ENCODE peak calls at places on chromosome 19, in six cellular contexts. U is brain microvascular endothelial cell, I is bronchial epithelial cell, F is BE2C, T is upper lobe of right lung, W is AG10803. E is an unnamed sample.

GRCh38 chr19:55173717-55174409 is 6.2 kb downstream of the SYT5 start:
- DNase-seq in U (peak), I (peak), F (peak), T (peak), W (peak), E (no peak)

GRCh38 chr19:54324071-54324470 is 11.1 kb upstream of the LILRA5 start:
- DNase-seq in U (no peak), I (no peak), F (no peak), T (no peak), W (no peak), E (no peak)

GRCh38 chr19:12155324-12155723 is 1.2 kb downstream of the ZNF625 start:
- DNase-seq in U (no peak), I (no peak), F (no peak), T (no peak), W (no peak), E (no peak)

GRCh38 chr19:14381689-14382474 is 638 bp downstream of the ADGRE5 start:
- DNase-seq in U (peak), I (peak), F (no peak), T (no peak), W (peak), E (no peak)

GRCh38 chr19:44576843-44577565 is 36.4 kb upstream of the IGSF23 start:
- DNase-seq in U (peak), I (peak), F (peak), T (no peak), W (peak), E (no peak)

GRCh38 chr19:3054265-3054971 is 7.9 kb downstream of the TLE5 start:
- DNase-seq in U (no peak), I (no peak), F (no peak), T (no peak), W (no peak), E (no peak)

GRCh38 chr19:12380444-12380737 is 14.9 kb upstream of the ZNF442 start:
- DNase-seq in U (no peak), I (no peak), F (no peak), T (no peak), W (no peak), E (no peak)

GRCh38 chr19:13172335-13173128 is 22.3 kb downstream of the IER2 start:
- DNase-seq in U (peak), I (peak), F (peak), T (peak), W (peak), E (no peak)

GRCh38 chr19:44927746-44928145 is 13.3 kb downstream of the APOC1 start:
- DNase-seq in U (peak), I (no peak), F (no peak), T (no peak), W (peak), E (peak)

GRCh38 chr19:43609872-43610271 is 2.0 kb upstream of the SRRM5 start:
- DNase-seq in U (no peak), I (no peak), F (no peak), T (no peak), W (no peak), E (no peak)

GRCh38 chr19:33621811-33622504 is at the start of gene CHST8:
- DNase-seq in U (no peak), I (peak), F (peak), T (no peak), W (peak), E (no peak)
- H3K4me3 ChIP-seq in U (peak), I (peak), F (peak), T (peak), W (peak), E (peak)

DNA sequence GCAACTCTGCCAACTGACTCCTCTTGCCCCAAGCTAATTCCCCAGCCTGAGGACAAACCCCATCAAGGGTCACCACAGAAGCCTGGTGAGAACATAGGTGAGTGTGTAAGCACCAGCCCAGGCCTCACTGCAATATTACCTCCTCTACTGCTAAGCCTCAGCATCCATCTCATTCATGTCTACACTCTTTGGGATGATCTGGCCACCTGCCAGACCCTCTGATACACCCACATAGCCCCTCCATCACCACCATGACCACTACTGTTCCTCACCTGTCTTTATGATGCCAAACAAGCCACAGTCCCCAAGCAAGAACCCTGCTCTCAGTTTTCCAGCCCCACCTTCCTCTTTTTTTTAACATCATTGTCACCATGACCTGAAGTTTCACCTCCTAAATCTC is 2.3 kb downstream of the ZNF792 start:
- DNase-seq in U (no peak), I (no peak), F (no peak), T (no peak), W (no peak), E (no peak)
- H3K4me3 ChIP-seq in U (no peak), I (no peak), F (peak), T (peak), W (no peak), E (no peak)

DNA sequence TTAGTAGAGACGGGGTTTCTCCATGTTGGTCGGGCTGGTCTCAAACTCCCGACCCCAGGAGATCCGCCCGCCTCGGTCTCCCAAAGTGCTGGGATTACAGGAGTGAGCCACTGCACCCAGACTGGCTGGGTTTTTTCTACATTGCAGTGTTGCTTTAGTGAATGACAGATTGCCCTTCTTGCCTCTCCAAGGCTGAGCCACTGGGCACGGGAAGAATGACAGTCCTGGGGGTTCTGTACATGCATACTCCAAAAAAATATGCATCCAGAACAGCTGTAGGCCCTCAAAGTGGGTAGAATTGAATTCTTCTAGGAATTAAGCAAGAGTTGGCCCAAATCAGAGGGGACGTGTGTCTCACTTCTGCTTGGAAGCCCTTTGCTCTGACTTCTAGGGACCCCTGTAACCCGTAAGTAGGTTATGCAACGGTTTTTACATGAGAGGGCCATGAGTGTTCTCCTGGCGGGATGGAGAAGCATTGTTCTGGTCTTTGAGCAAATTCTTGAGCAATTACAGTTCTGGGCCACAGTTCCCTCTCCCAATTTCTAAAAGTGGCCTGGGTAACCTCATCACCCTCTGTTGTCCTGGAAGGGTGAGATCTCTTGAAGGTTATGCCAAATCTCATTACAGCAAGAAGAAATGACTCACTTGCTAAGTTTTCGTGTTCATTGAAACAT is 3.6 kb downstream of the ACTN4 start:
- DNase-seq in U (no peak), I (peak), F (no peak), T (no peak), W (peak), E (peak)
- H3K4me3 ChIP-seq in U (peak), I (no peak), F (no peak), T (peak), W (peak), E (peak)

GRCh38 chr19:307793-308420 is 16.7 kb upstream of the PLPP2 start:
- DNase-seq in U (no peak), I (no peak), F (no peak), T (no peak), W (no peak), E (no peak)
- H3K4me3 ChIP-seq in U (no peak), I (no peak), F (no peak), T (peak), W (no peak), E (no peak)

DNA sequence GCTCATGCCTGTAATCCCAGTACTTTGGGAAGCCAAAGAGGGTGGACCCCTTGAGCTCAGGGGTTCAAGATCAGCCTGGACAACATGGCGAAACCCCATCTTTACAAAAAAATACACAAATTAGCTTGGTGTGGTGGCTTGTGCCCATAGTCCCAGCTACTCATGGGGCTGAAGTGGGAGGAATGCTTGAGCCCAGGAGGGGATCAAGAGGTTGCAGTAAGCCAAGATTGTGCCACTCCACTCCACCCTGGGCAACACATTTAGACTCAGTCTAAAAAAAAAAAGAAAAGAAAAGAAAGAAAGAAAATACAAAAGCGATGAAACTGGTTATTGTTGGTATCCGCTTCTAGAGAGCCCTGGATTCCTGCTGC is 597.4 kb downstream of the UQCRFS1 start:
- DNase-seq in U (no peak), I (no peak), F (no peak), T (no peak), W (no peak), E (no peak)
- H3K4me3 ChIP-seq in U (no peak), I (no peak), F (no peak), T (no peak), W (no peak), E (no peak)

GRCh38 chr19:41424335-41425173 is 2.6 kb downstream of the B3GNT8 start:
- DNase-seq in U (no peak), I (no peak), F (no peak), T (no peak), W (no peak), E (no peak)

GRCh38 chr19:41426952-41427646 is at the start of gene B3GNT8:
- DNase-seq in U (peak), I (peak), F (peak), T (peak), W (peak), E (peak)

GRCh38 chr19:41427647-41428480 is 690 bp upstream of the B3GNT8 start:
- DNase-seq in U (no peak), I (no peak), F (peak), T (peak), W (peak), E (no peak)

GRCh38 chr19:41425174-41426115 is 1.7 kb downstream of the B3GNT8 start:
- DNase-seq in U (no peak), I (no peak), F (no peak), T (no peak), W (no peak), E (no peak)

GRCh38 chr19:41426116-41426841 is 895 bp downstream of the B3GNT8 start:
- DNase-seq in U (no peak), I (no peak), F (no peak), T (no peak), W (no peak), E (no peak)
- H3K4me3 ChIP-seq in U (no peak), I (peak), F (no peak), T (peak), W (peak), E (no peak)

GRCh38 chr19:35754365-35755139 is 2.3 kb downstream of the HSPB6 start:
- DNase-seq in U (no peak), I (no peak), F (no peak), T (no peak), W (no peak), E (no peak)
- H3K4me3 ChIP-seq in U (no peak), I (no peak), F (no peak), T (no peak), W (no peak), E (peak)

GRCh38 chr19:51351266-51351990 is 9.5 kb upstream of the VSIG10L start:
- DNase-seq in U (no peak), I (no peak), F (no peak), T (no peak), W (no peak), E (no peak)
- H3K4me3 ChIP-seq in U (no peak), I (no peak), F (no peak), T (no peak), W (no peak), E (no peak)

GRCh38 chr19:56837004-56837403 is 3.5 kb downstream of the PEG3 start:
- DNase-seq in U (no peak), I (no peak), F (no peak), T (no peak), W (no peak), E (no peak)
- H3K4me3 ChIP-seq in U (no peak), I (no peak), F (no peak), T (peak), W (no peak), E (no peak)

GRCh38 chr19:58555369-58555885 is 522 bp upstream of the CHMP2A start:
- DNase-seq in U (no peak), I (no peak), F (no peak), T (no peak), W (no peak), E (no peak)

GRCh38 chr19:58553799-58554493 is 959 bp downstream of the CHMP2A start:
- DNase-seq in U (no peak), I (no peak), F (no peak), T (no peak), W (no peak), E (no peak)

GRCh38 chr19:58555920-58556632 is 1.2 kb upstream of the CHMP2A start:
- DNase-seq in U (no peak), I (no peak), F (no peak), T (no peak), W (no peak), E (no peak)

GRCh38 chr19:58556633-58557252 is 1.7 kb downstream of the UBE2M start:
- DNase-seq in U (no peak), I (no peak), F (no peak), T (no peak), W (no peak), E (no peak)

GRCh38 chr19:58554494-58555368 is at the start of gene CHMP2A:
- DNase-seq in U (peak), I (peak), F (peak), T (peak), W (peak), E (peak)
- H3K4me3 ChIP-seq in U (peak), I (peak), F (peak), T (peak), W (peak), E (peak)